ENCODE peak calls at places on chromosomes 7 and 10, in four cellular contexts. D, C, L and T are unnamed samples.

GRCh38 chr10:105586451-105587098 is 945.5 kb downstream of the SORCS3 start:
- DNase-seq in D (no peak), C (no peak), L (no peak), T (no peak)

GRCh38 chr7:18399624-18400235 is 95.8 kb upstream of the HDAC9 start:
- DNase-seq in D (no peak), C (no peak), L (no peak), T (no peak)

GRCh38 chr7:19145429-19146201 is 394 bp upstream of the FERD3L start:
- DNase-seq in D (no peak), C (no peak), L (no peak), T (no peak)

GRCh38 chr7:142481548-142481947 is 223.7 kb upstream of the PRSS58 start:
- DNase-seq in D (no peak), C (no peak), L (no peak), T (no peak)

GRCh38 chr7:7349156-7349555 is 166.8 kb downstream of the C1GALT1 start:
- DNase-seq in D (no peak), C (no peak), L (no peak), T (no peak)

GRCh38 chr7:126026421-126027088 is 1096.9 kb upstream of the POT1 start:
- DNase-seq in D (no peak), C (no peak), L (no peak), T (no peak)

GRCh38 chr7:98174334-98175259 is 36.6 kb upstream of the BHLHA15 start:
- DNase-seq in D (no peak), C (no peak), L (no peak), T (no peak)

GRCh38 chr10:16967866-16968721 is 150.9 kb upstream of the RSU1 start:
- DNase-seq in D (peak; percentile 24), C (peak; percentile 40), L (no peak), T (no peak)

GRCh38 chr10:79406683-79407396 is 38.6 kb downstream of the ZCCHC24 start:
- DNase-seq in D (no peak), C (no peak), L (peak; percentile 65), T (no peak)

GRCh38 chr7:129610709-129611245 is 743 bp upstream of the NRF1 start:
- DNase-seq in D (no peak), C (no peak), L (no peak), T (no peak)

GRCh38 chr7:79308176-79308575 is 145.3 kb downstream of the MAGI2 start:
- DNase-seq in D (no peak), C (peak; percentile 55), L (no peak), T (no peak)

GRCh38 chr10:110059965-110060364 is 52.2 kb downstream of the ADD3 start:
- DNase-seq in D (no peak), C (no peak), L (no peak), T (no peak)

GRCh38 chr10:27865221-27865635 is 119.6 kb upstream of the MKX start:
- DNase-seq in D (no peak), C (no peak), L (no peak), T (no peak)

GRCh38 chr7:91198371-91198770 is 65.9 kb upstream of the FZD1 start:
- DNase-seq in D (no peak), C (no peak), L (no peak), T (no peak)

GRCh38 chr7:45252248-45252647 is 94.7 kb downstream of the RAMP3 start:
- DNase-seq in D (no peak), C (no peak), L (no peak), T (no peak)

GRCh38 chr7:101984141-101984879 is 166.9 kb downstream of the CUX1 start:
- DNase-seq in D (peak; percentile 26), C (no peak), L (no peak), T (no peak)

GRCh38 chr7:44288811-44289340 is 36.5 kb downstream of the CAMK2B start:
- DNase-seq in D (peak; percentile 1), C (no peak), L (peak; percentile 30), T (no peak)

GRCh38 chr7:132004528-132004927 is 448.1 kb upstream of the PODXL start:
- DNase-seq in D (no peak), C (no peak), L (no peak), T (no peak)
- TF ChIP-seq POLR2AphosphoS5 in D (no peak), C (no peak), L (no peak), T (no peak)

GRCh38 chr10:10714327-10714726 is 303.3 kb upstream of the CELF2 start:
- DNase-seq in D (no peak), C (no peak), L (no peak), T (no peak)
- TF ChIP-seq POLR2A in D (no peak), C (no peak), L (no peak), T (no peak)

DNA sequence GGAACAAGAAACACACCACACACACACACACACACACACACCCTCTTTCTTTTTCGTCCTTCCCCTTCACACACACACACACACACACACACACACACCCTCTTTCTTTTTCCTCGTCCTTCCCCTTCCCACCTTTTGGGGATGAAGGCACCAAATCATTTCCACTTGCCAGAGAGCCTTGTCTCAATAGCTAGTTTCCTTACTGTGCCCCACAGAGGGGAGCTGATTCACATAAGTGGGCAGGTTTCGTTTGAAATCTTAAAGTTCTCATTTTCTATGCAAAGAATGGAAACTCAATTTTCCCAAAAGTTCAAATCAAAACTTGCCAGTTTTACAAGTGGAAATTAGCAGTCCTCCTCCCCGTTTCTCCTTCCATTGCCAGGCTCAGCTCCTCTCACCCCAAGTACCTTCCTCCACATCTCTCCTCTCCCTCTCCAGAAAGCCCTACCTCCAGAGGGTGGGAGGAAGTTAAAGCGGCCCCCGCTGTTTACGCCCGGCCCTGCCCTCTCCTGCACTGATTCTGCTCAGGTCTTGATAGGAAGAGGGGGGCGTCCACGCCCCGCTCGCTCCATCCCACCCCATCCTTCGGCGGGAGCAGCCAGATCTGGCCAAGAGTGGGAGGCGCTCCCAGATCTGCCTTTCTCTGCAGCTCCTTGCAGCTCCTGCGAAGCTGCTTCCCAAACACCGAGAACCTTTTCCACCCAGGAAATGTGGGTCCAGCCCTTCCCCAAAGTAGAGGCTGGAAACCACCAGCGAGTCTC is 1.3 kb downstream of the CTTNBP2 start:
- DNase-seq in D (no peak), C (no peak), L (no peak), T (no peak)
- TF ChIP-seq POLR2AphosphoS5 in D (no peak), C (no peak), L (no peak), T (no peak)

GRCh38 chr10:48655426-48656240 is 29.0 kb upstream of the WDFY4 start:
- DNase-seq in D (peak; percentile 69), C (no peak), L (peak; percentile 80), T (no peak)
- TF ChIP-seq POLR2A in D (no peak), C (no peak), L (no peak), T (no peak)

GRCh38 chr7:139121-139520 is 53.2 kb upstream of the FAM20C start:
- DNase-seq in D (no peak), C (no peak), L (no peak), T (no peak)

GRCh38 chr7:135254-135653 is 57.1 kb upstream of the FAM20C start:
- DNase-seq in D (no peak), C (no peak), L (no peak), T (no peak)

GRCh38 chr7:139561-140243 is 52.7 kb upstream of the FAM20C start:
- DNase-seq in D (no peak), C (no peak), L (peak; percentile 22), T (no peak)

GRCh38 chr7:135939-136338 is 56.4 kb upstream of the FAM20C start:
- DNase-seq in D (no peak), C (no peak), L (no peak), T (no peak)

DNA sequence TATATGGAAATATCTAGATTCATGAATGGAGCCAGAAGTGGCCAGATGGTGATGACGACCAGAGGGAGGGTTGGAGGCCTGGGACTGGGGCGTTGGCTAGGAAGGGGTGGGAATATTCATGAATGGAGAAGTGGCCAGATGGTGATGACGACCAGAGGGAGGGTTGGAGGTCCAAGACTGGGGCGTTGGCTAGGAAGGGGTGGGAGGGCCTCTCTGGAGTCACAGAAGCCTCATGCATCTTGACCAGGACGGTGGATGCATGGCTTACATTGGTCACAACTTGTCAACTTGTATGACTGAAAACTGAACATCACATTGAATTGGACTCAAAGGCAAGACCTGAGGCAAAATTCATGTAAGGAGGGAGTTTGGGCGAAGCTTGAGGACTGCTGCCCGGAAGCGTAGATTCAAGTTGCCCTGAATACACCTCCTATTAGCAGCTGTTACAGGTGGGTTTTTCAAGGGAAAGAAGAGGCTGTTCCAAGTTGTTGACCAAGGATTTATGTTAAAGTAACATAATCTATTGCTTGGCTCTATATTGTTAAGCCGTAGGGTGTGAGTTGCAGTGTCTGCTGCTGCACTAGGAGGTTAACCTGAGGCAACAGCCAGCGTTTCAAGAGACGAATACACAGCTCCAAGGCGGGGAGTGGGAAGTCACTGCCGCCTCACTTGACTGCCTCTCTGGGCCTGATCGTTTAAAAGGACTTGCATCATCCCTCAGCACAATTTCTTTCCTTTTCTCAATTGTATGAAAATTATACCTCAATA is 55.1 kb upstream of the FAM20C start:
- DNase-seq in D (peak; percentile 4), C (no peak), L (no peak), T (no peak)
- TF ChIP-seq POLR2AphosphoS5 in D (no peak), C (no peak), L (no peak), T (no peak)

DNA sequence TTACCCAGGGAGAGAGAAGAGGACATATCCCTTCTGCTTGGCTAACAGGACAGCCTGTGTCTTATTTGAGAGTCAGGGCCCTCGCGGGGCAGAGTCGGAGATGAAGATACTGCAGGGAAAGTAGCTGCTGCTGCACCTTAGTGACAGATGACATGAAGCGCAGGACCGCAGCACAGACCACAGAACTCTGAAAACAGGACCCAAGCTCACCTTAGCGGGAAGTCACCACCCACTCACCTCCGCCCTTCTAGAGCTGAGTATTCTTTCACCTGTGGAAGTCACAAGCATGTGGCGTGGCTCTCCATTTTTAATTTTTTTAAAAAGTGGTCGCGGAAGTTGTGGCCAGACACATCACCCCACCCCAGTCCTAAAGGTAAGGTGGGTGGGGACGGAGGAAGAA is 191.4 kb downstream of the FAM107B start:
- DNase-seq in D (peak; percentile 72), C (no peak), L (no peak), T (no peak)
- TF ChIP-seq POLR2A in D (no peak), C (no peak), L (no peak), T (no peak)